ENCODE peak calls at places on chromosome 14, in seven cellular contexts. K is SW480; A is activated CD4-positive, alpha-beta T cell treated with anti-CD3 and anti-CD28 coated beads, Interleukin-2, amount 10 ng/mL, durations not matched to agents 7 days and 5 days; T is fibroblast of lung; Y is SK-N-DZ; Z is RKO; C is D341Med. D is an unnamed sample.

GRCh38 chr14:75577724-75578098 is 709 bp upstream of the FLVCR2 start:
- DNase-seq in Z (peak; percentile 90), K (peak; percentile 85), T (peak; percentile 72), C (peak; percentile 89), A (peak; percentile 78), Y (peak; percentile 70), D (peak; percentile 92)

GRCh38 chr14:93086441-93087055 is 29.2 kb downstream of the ITPK1 start:
- DNase-seq in K (no peak), A (no peak), C (no peak), T (no peak), Z (no peak), Y (no peak), D (peak; percentile 43)

GRCh38 chr14:102086346-102086971 is 385 bp downstream of the HSP90AA1 start:
- DNase-seq in K (peak; percentile 53), T (peak; percentile 66), Y (no peak), C (peak; percentile 66), Z (peak; percentile 70), A (peak; percentile 68), D (peak; percentile 65)

GRCh38 chr14:39426605-39427004 is 5.6 kb downstream of the FBXO33 start:
- DNase-seq in A (no peak), Y (no peak), K (peak; percentile 19), C (no peak), T (peak; percentile 71), Z (peak; percentile 53), D (no peak)

GRCh38 chr14:88490168-88490567 is 64.6 kb downstream of the PTPN21 start:
- DNase-seq in Y (no peak), K (no peak), C (no peak), A (no peak), T (no peak), Z (no peak), D (no peak)

GRCh38 chr14:21220874-21221477 is 48.3 kb downstream of the HNRNPC start:
- DNase-seq in T (no peak), C (no peak), Z (no peak), K (no peak), Y (no peak), A (no peak), D (no peak)

GRCh38 chr14:92783813-92784431 is 10.2 kb upstream of the GOLGA5 start:
- DNase-seq in Z (peak; percentile 86), A (peak; percentile 61), K (peak; percentile 88), C (peak; percentile 53), T (peak; percentile 61), Y (peak; percentile 53), D (no peak)

GRCh38 chr14:71942904-71943694 is 10.9 kb downstream of the RGS6 start:
- DNase-seq in Z (no peak), Y (no peak), T (no peak), C (no peak), K (no peak), A (no peak), D (no peak)

GRCh38 chr14:35403085-35403396 is 1.5 kb downstream of the NFKBIA start:
- DNase-seq in T (peak; percentile 75), K (no peak), Z (peak; percentile 21), Y (no peak), C (no peak), A (no peak), D (peak; percentile 84)

GRCh38 chr14:104044016-104044415 is 41.5 kb upstream of the ASPG start:
- DNase-seq in A (no peak), Z (no peak), Y (no peak), T (no peak), C (no peak), K (no peak), D (no peak)

GRCh38 chr14:60817113-60817512 is 82.6 kb downstream of the MNAT1 start:
- DNase-seq in Y (no peak), C (no peak), K (no peak), Z (no peak), A (no peak), T (no peak), D (no peak)

GRCh38 chr14:100159107-100159864 is at the start of gene DEGS2:
- DNase-seq in Y (no peak), Z (no peak), A (peak; percentile 54), K (peak; percentile 58), T (no peak), C (peak; percentile 89), D (peak; percentile 88)

GRCh38 chr14:101110729-101111619 is 207.5 kb upstream of the RTL1 start:
- DNase-seq in K (no peak), A (no peak), Y (no peak), C (peak; percentile 14), T (no peak), Z (no peak), D (peak; percentile 70)

GRCh38 chr14:55846852-55847471 is 267.0 kb downstream of the KTN1 start:
- DNase-seq in C (no peak), Z (peak; percentile 13), K (no peak), Y (no peak), T (peak; percentile 63), A (no peak), D (no peak)

GRCh38 chr14:76501156-76501555 is 125.2 kb downstream of the ESRRB start:
- DNase-seq in T (no peak), C (no peak), K (no peak), Z (no peak), A (no peak), Y (no peak), D (no peak)

GRCh38 chr14:68976160-68977067 is 2.7 kb downstream of the ACTN1 start:
- DNase-seq in K (no peak), Z (no peak), C (no peak), Y (no peak), T (peak; percentile 45), A (no peak), D (no peak)

GRCh38 chr14:99502989-99503421 is 21.8 kb downstream of the CCNK start:
- DNase-seq in Z (no peak), T (no peak), Y (no peak), A (no peak), C (no peak), K (no peak), D (no peak)

GRCh38 chr14:76430017-76430416 is 54.1 kb downstream of the ESRRB start:
- DNase-seq in K (no peak), A (no peak), C (no peak), Z (no peak), T (no peak), Y (no peak), D (no peak)

GRCh38 chr14:31206536-31207286 is 882 bp downstream of the HECTD1 start:
- DNase-seq in Y (peak; percentile 37), A (peak; percentile 54), T (peak; percentile 39), Z (peak; percentile 28), C (peak; percentile 68), K (peak; percentile 36), D (peak; percentile 42)

GRCh38 chr14:73472182-73473114 is 14.1 kb upstream of the NUMB start:
- DNase-seq in Y (peak; percentile 52), A (peak; percentile 33), C (peak; percentile 69), T (peak; percentile 68), K (peak; percentile 79), Z (peak; percentile 83), D (no peak)

GRCh38 chr14:47590763-47591162 is 84.6 kb downstream of the MDGA2 start:
- DNase-seq in T (no peak), Y (no peak), Z (no peak), A (no peak), K (no peak), C (no peak), D (no peak)